ENCODE peak calls at places on chromosome 7, in five cellular contexts. One of them, this sample, is unnamed.

GRCh38 chr7:22183522-22184280 is 173.3 kb downstream of the RAPGEF5 start:
- DNase-seq in ecto neural progenitor cell: no peak
- DNase-seq in spleen: no peak
- DNase-seq in myocyte: no peak
- DNase-seq in AG04450: no peak
- DNase-seq in this sample: no peak

GRCh38 chr7:44131173-44132009 is 8.0 kb upstream of the POLD2 start:
- DNase-seq in ecto neural progenitor cell: no peak
- DNase-seq in spleen: no peak
- DNase-seq in myocyte: peak; percentile 74
- DNase-seq in AG04450: no peak
- DNase-seq in this sample: no peak

GRCh38 chr7:49023345-49024330 is 99.3 kb downstream of the CDC14C start:
- DNase-seq in ecto neural progenitor cell: no peak
- DNase-seq in spleen: no peak
- DNase-seq in myocyte: no peak
- DNase-seq in AG04450: no peak
- DNase-seq in this sample: no peak

GRCh38 chr7:116213361-116214155 is 3.2 kb downstream of the TES start:
- DNase-seq in ecto neural progenitor cell: no peak
- DNase-seq in spleen: no peak
- DNase-seq in myocyte: no peak
- DNase-seq in AG04450: no peak
- DNase-seq in this sample: no peak

GRCh38 chr7:40889099-40889498 is 754.3 kb downstream of the SUGCT start:
- DNase-seq in ecto neural progenitor cell: no peak
- DNase-seq in spleen: no peak
- DNase-seq in myocyte: no peak
- DNase-seq in AG04450: no peak
- DNase-seq in this sample: no peak

GRCh38 chr7:47887016-47887640 is 61.1 kb downstream of the PKD1L1 start:
- DNase-seq in ecto neural progenitor cell: no peak
- DNase-seq in spleen: no peak
- DNase-seq in myocyte: no peak
- DNase-seq in AG04450: no peak
- DNase-seq in this sample: no peak

GRCh38 chr7:134329614-134330316 is 13.0 kb upstream of the SLC35B4 start:
- DNase-seq in ecto neural progenitor cell: no peak
- DNase-seq in spleen: no peak
- DNase-seq in myocyte: no peak
- DNase-seq in AG04450: no peak
- DNase-seq in this sample: no peak

GRCh38 chr7:123528265-123528664 is 6.1 kb downstream of the IQUB start:
- DNase-seq in ecto neural progenitor cell: no peak
- DNase-seq in spleen: no peak
- DNase-seq in myocyte: no peak
- DNase-seq in AG04450: no peak
- DNase-seq in this sample: no peak

GRCh38 chr7:22452142-22452763 is 47.7 kb downstream of the STEAP1B start:
- DNase-seq in ecto neural progenitor cell: peak; percentile 84
- DNase-seq in spleen: peak; percentile 80
- DNase-seq in myocyte: peak; percentile 40
- DNase-seq in AG04450: no peak
- DNase-seq in this sample: peak; percentile 33

GRCh38 chr7:107505997-107506682 is 36.3 kb downstream of the GPR22 start:
- DNase-seq in ecto neural progenitor cell: no peak
- DNase-seq in spleen: no peak
- DNase-seq in myocyte: peak; percentile 81
- DNase-seq in AG04450: no peak
- DNase-seq in this sample: no peak

GRCh38 chr7:130180571-130180971 is 24.6 kb downstream of the TMEM209 start:
- DNase-seq in ecto neural progenitor cell: no peak
- DNase-seq in spleen: no peak
- DNase-seq in myocyte: no peak
- DNase-seq in AG04450: no peak
- DNase-seq in this sample: no peak

GRCh38 chr7:116576350-116577319 is 51.8 kb downstream of the CAV1 start:
- DNase-seq in ecto neural progenitor cell: no peak
- DNase-seq in spleen: no peak
- DNase-seq in myocyte: peak; percentile 89
- DNase-seq in AG04450: peak; percentile 89
- DNase-seq in this sample: no peak

GRCh38 chr7:100694196-100694745 is at the start of gene GIGYF1:
- DNase-seq in ecto neural progenitor cell: peak; percentile 86
- DNase-seq in spleen: peak; percentile 94
- DNase-seq in myocyte: peak; percentile 76
- DNase-seq in AG04450: no peak
- DNase-seq in this sample: peak; percentile 66

GRCh38 chr7:128703605-128704004 is 31.5 kb downstream of the GARIN1A start:
- DNase-seq in ecto neural progenitor cell: no peak
- DNase-seq in spleen: no peak
- DNase-seq in myocyte: no peak
- DNase-seq in AG04450: no peak
- DNase-seq in this sample: no peak

GRCh38 chr7:129188372-129188891 is at the start of gene SMO:
- DNase-seq in ecto neural progenitor cell: peak; percentile 94
- DNase-seq in spleen: peak; percentile 74
- DNase-seq in myocyte: peak; percentile 33
- DNase-seq in AG04450: no peak
- DNase-seq in this sample: no peak

GRCh38 chr7:76400248-76400647 is 9.2 kb downstream of the SSC4D start:
- DNase-seq in ecto neural progenitor cell: no peak
- DNase-seq in spleen: peak; percentile 83
- DNase-seq in myocyte: no peak
- DNase-seq in AG04450: no peak
- DNase-seq in this sample: no peak

This sample was measured in activated T-helper 2 cell treated with anti-CD3 and anti-CD28 coated beads, Interferon-gamma antibody, Interleukin-2, Interleukin-4, amounts not matched to agents 10 μg/mL and 5 μg/mL and 100 μg/mL, durations not matched to agents 14 hours and 24 hours and 36 hours.